ENCODE peak calls at places on chromosome 13, in nine cellular contexts. D, G, U, A, T, P, M, V and Y are unnamed samples.

GRCh38 chr13:112974676-112975075 is 5.7 kb downstream of the MCF2L start:
- DNase-seq in D (no peak), G (no peak), U (no peak), A (no peak), T (no peak), P (no peak), M (no peak), V (no peak), Y (no peak)

GRCh38 chr13:24683833-24684599 is 3.8 kb downstream of the ATP12A start:
- DNase-seq in D (peak; percentile 79), G (no peak), U (peak; percentile 46), A (peak; percentile 58), T (peak; percentile 80), P (peak; percentile 72), M (peak; percentile 31), V (peak; percentile 69), Y (peak; percentile 56)

GRCh38 chr13:71255633-71256032 is 611.4 kb downstream of the DACH1 start:
- DNase-seq in D (no peak), G (no peak), U (no peak), A (no peak), T (no peak), P (no peak), M (peak; percentile 36), V (no peak), Y (no peak)

GRCh38 chr13:98664047-98664446 is 87.1 kb upstream of the STK24 start:
- DNase-seq in D (no peak), G (no peak), U (no peak), A (no peak), T (no peak), P (no peak), M (peak; percentile 66), V (peak; percentile 23), Y (no peak)

GRCh38 chr13:33183431-33184130 is 102.0 kb downstream of the STARD13 start:
- DNase-seq in D (no peak), G (no peak), U (no peak), A (no peak), T (no peak), P (no peak), M (peak; percentile 77), V (no peak), Y (no peak)

GRCh38 chr13:51945149-51945548 is 66.1 kb downstream of the ATP7B start:
- DNase-seq in D (no peak), G (peak; percentile 9), U (no peak), A (no peak), T (no peak), P (no peak), M (no peak), V (no peak), Y (no peak)

GRCh38 chr13:51614350-51614786 is 30.1 kb downstream of the WDFY2 start:
- DNase-seq in D (peak; percentile 27), G (no peak), U (no peak), A (peak; percentile 62), T (no peak), P (peak; percentile 12), M (no peak), V (peak; percentile 84), Y (no peak)

GRCh38 chr13:106987435-106987800 is 419.5 kb upstream of the ARGLU1 start:
- DNase-seq in D (no peak), G (no peak), U (peak; percentile 25), A (no peak), T (no peak), P (no peak), M (no peak), V (no peak), Y (no peak)

GRCh38 chr13:111167290-111167689 is 52.2 kb downstream of the ARHGEF7 start:
- DNase-seq in D (no peak), G (no peak), U (no peak), A (no peak), T (no peak), P (no peak), M (no peak), V (no peak), Y (no peak)
- H3K4me3 ChIP-seq in D (no peak overlapping the region), G (no peak overlapping the region), U (no peak overlapping the region), A (no peak overlapping the region), T (no peak overlapping the region), P (no peak overlapping the region), M (no peak overlapping the region), V (no peak overlapping the region), Y (no peak overlapping the region)

GRCh38 chr13:108215428-108215827 is at the start of gene LIG4:
- DNase-seq in D (peak; percentile 91), G (peak; percentile 91), U (peak; percentile 91), A (peak; percentile 95), T (peak; percentile 97), P (peak; percentile 93), M (peak; percentile 91), V (peak; percentile 97), Y (peak; percentile 94)

GRCh38 chr13:108213946-108214345 is 1.4 kb downstream of the LIG4 start:
- DNase-seq in D (no peak), G (no peak), U (no peak), A (no peak), T (no peak), P (no peak), M (peak; percentile 48), V (no peak), Y (no peak)

GRCh38 chr13:108212901-108213300 is 2.4 kb downstream of the LIG4 start:
- DNase-seq in D (no peak), G (no peak), U (no peak), A (no peak), T (no peak), P (no peak), M (no peak), V (peak; percentile 26), Y (no peak)

GRCh38 chr13:108218044-108218974 is at the start of gene ABHD13:
- DNase-seq in D (peak; percentile 93), G (peak; percentile 92), U (peak; percentile 89), A (peak; percentile 94), T (peak; percentile 94), P (peak; percentile 92), M (peak; percentile 94), V (peak; percentile 95), Y (peak; percentile 98)

GRCh38 chr13:108214511-108215383 is 589 bp downstream of the LIG4 start:
- DNase-seq in D (peak; percentile 19), G (peak; percentile 77), U (no peak), A (peak; percentile 30), T (peak; percentile 47), P (no peak), M (no peak), V (peak; percentile 19), Y (no peak)
- H3K4me3 ChIP-seq in D (no peak overlapping the region), G (peak overlapping the region; percentile 54), U (peak overlapping the region; percentile 60), A (peak overlapping the region; percentile 41), T (peak overlapping the region; percentile 46), P (peak overlapping the region; percentile 15), M (peak overlapping the region; percentile 67), V (peak overlapping the region; percentile 63), Y (peak overlapping the region; percentile 24)

GRCh38 chr13:27403727-27404385 is 20.6 kb upstream of the GTF3A start:
- DNase-seq in D (peak; percentile 50), G (no peak), U (no peak), A (no peak), T (no peak), P (peak; percentile 49), M (no peak), V (no peak), Y (no peak)

GRCh38 chr13:27401210-27401609 is 23.2 kb upstream of the GTF3A start:
- DNase-seq in D (peak; percentile 55), G (no peak), U (peak; percentile 30), A (peak; percentile 49), T (no peak), P (peak; percentile 66), M (no peak), V (no peak), Y (no peak)

GRCh38 chr13:27404680-27405079 is 19.7 kb upstream of the GTF3A start:
- DNase-seq in D (peak; percentile 74), G (no peak), U (no peak), A (no peak), T (no peak), P (peak; percentile 77), M (no peak), V (no peak), Y (peak; percentile 68)

GRCh38 chr13:27405521-27406134 is 18.8 kb upstream of the GTF3A start:
- DNase-seq in D (peak; percentile 56), G (no peak), U (no peak), A (no peak), T (no peak), P (peak; percentile 48), M (no peak), V (no peak), Y (no peak)

GRCh38 chr13:27403252-27403678 is 21.2 kb upstream of the GTF3A start:
- DNase-seq in D (no peak), G (no peak), U (no peak), A (no peak), T (peak; percentile 48), P (no peak), M (peak; percentile 53), V (no peak), Y (no peak)
- H3K4me3 ChIP-seq in D (no peak overlapping the region), G (no peak overlapping the region), U (no peak overlapping the region), A (no peak overlapping the region), T (no peak overlapping the region), P (no peak overlapping the region), M (no peak overlapping the region), V (no peak overlapping the region), Y (no peak overlapping the region)

GRCh38 chr13:114164681-114165429 is 14.2 kb upstream of the CFAP97D2 start:
- DNase-seq in D (no peak), G (no peak), U (no peak), A (no peak), T (no peak), P (no peak), M (no peak), V (no peak), Y (peak; percentile 34)
- H3K4me3 ChIP-seq in D (no peak overlapping the region), G (no peak overlapping the region), U (no peak overlapping the region), A (no peak overlapping the region), T (no peak overlapping the region), P (no peak overlapping the region), M (no peak overlapping the region), V (no peak overlapping the region), Y (no peak overlapping the region)

GRCh38 chr13:91349992-91350911 is 2.8 kb downstream of the MIR17HG start:
- DNase-seq in D (no peak), G (no peak), U (no peak), A (no peak), T (no peak), P (no peak), M (no peak), V (peak; percentile 12), Y (no peak)
- H3K4me3 ChIP-seq in D (no peak overlapping the region), G (no peak overlapping the region), U (no peak overlapping the region), A (no peak overlapping the region), T (peak overlapping the region; percentile 88), P (no peak overlapping the region), M (peak overlapping the region; percentile 69), V (peak overlapping the region; percentile 82), Y (no peak overlapping the region)

DNA sequence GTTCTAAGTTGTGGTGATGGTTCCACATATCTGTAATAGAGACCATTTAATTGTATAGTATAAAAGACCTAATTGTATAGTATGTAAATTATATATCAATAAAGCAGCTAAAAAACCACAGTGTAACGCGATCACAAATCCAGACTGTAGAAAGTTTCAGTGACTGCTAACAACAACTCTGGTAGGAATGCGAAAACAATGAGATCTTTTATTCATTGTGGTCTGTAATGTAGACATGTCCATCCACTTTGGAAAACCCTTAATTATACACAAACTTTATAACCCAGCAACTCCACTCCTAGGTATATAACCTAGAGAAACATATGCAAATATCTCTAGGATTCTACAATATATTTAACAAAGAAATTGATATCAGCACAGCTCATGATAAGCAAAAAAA is 549.5 kb downstream of the SLITRK1 start:
- DNase-seq in D (no peak), G (no peak), U (no peak), A (no peak), T (no peak), P (no peak), M (no peak), V (no peak), Y (no peak)
- H3K4me3 ChIP-seq in D (no peak overlapping the region), G (no peak overlapping the region), U (no peak overlapping the region), A (no peak overlapping the region), T (no peak overlapping the region), P (no peak overlapping the region), M (no peak overlapping the region), V (no peak overlapping the region), Y (no peak overlapping the region)